ENCODE peak calls at places on chromosome 6, in seven cellular contexts. N, G, U, E, Q, C and B are unnamed samples.

GRCh38 chr6:167350731-167351655 is 26.1 kb downstream of the TTLL2 start:
- DNase-seq in E (peak), U (peak), Q (peak), N (peak), G (peak), C (no peak), B (no peak)

GRCh38 chr6:37109714-37110454 is 60.1 kb upstream of the PIM1 start:
- DNase-seq in C (no peak), G (no peak), N (no peak), Q (no peak), E (no peak), U (no peak), B (peak)

GRCh38 chr6:161369339-161369738 is 95.5 kb upstream of the AGPAT4 start:
- DNase-seq in C (no peak), Q (no peak), G (no peak), E (peak), U (peak), N (no peak), B (peak)

GRCh38 chr6:30891816-30892553 is 7.7 kb downstream of the DDR1 start:
- DNase-seq in N (no peak), Q (no peak), U (no peak), G (no peak), C (no peak), E (no peak), B (no peak)

GRCh38 chr6:39684790-39685485 is 40.3 kb downstream of the KIF6 start:
- DNase-seq in E (peak), G (no peak), N (no peak), U (peak), Q (no peak), C (no peak), B (peak)

GRCh38 chr6:79702701-79703100 is 71.6 kb downstream of the SH3BGRL2 start:
- DNase-seq in N (no peak), C (no peak), G (no peak), Q (no peak), U (no peak), E (no peak), B (no peak)

GRCh38 chr6:99348823-99349619 is 453 bp downstream of the FAXC start:
- DNase-seq in N (no peak), U (no peak), C (no peak), Q (no peak), G (no peak), E (no peak), B (no peak)

GRCh38 chr6:90184334-90185298 is 112.0 kb downstream of the BACH2 start:
- DNase-seq in E (peak), U (no peak), G (no peak), N (peak), C (no peak), Q (no peak), B (no peak)

GRCh38 chr6:164069352-164070022 is 655.0 kb downstream of the QKI start:
- DNase-seq in N (peak), U (peak), Q (no peak), G (no peak), E (peak), C (no peak), B (no peak)

GRCh38 chr6:161618816-161619454 is 345.1 kb upstream of the AGPAT4 start:
- DNase-seq in U (peak), Q (no peak), E (peak), C (no peak), N (no peak), G (no peak), B (peak)

GRCh38 chr6:129543981-129544380 is 166.0 kb downstream of the ARHGAP18 start:
- DNase-seq in U (peak), C (no peak), Q (no peak), N (peak), E (peak), G (no peak), B (peak)

GRCh38 chr6:112044856-112045255 is 9.0 kb upstream of the CCN6 start:
- DNase-seq in N (no peak), G (no peak), Q (no peak), E (peak), U (peak), C (peak), B (peak)

GRCh38 chr6:63272397-63272796 is 47.4 kb downstream of the LGSN start:
- DNase-seq in Q (peak), N (peak), G (no peak), E (peak), C (no peak), U (peak), B (peak)

GRCh38 chr6:154529957-154530356 is 19.5 kb upstream of the CNKSR3 start:
- DNase-seq in E (no peak), G (no peak), N (no peak), Q (no peak), U (no peak), C (no peak), B (no peak)

GRCh38 chr6:157834549-157834948 is 11.5 kb downstream of the SNX9 start:
- DNase-seq in N (no peak), U (no peak), Q (no peak), C (no peak), G (no peak), E (no peak), B (no peak)

GRCh38 chr6:163151212-163151611 is 263.3 kb upstream of the QKI start:
- DNase-seq in U (no peak), E (peak), Q (no peak), C (no peak), N (no peak), G (no peak), B (no peak)

GRCh38 chr6:21808551-21809181 is 215.1 kb downstream of the SOX4 start:
- DNase-seq in N (no peak), G (no peak), U (peak), E (peak), Q (peak), C (no peak), B (no peak)

GRCh38 chr6:658244-658643 is 1.3 kb upstream of the HUS1B start:
- DNase-seq in N (peak), U (peak), E (peak), C (no peak), Q (no peak), G (no peak), B (peak)

GRCh38 chr6:125453516-125453915 is 151.7 kb upstream of the HDDC2 start:
- DNase-seq in U (no peak), E (no peak), N (no peak), Q (no peak), C (no peak), G (no peak), B (no peak)

GRCh38 chr6:72832271-72832670 is 210.4 kb downstream of the KCNQ5 start:
- DNase-seq in C (no peak), E (no peak), N (no peak), Q (no peak), G (no peak), U (peak), B (peak)

GRCh38 chr6:90484903-90485302 is 102.0 kb downstream of the MAP3K7 start:
- DNase-seq in N (no peak), C (no peak), G (no peak), Q (no peak), U (no peak), E (no peak), B (no peak)

GRCh38 chr6:121847806-121848522 is 412.5 kb downstream of the GJA1 start:
- DNase-seq in Q (peak), N (no peak), G (no peak), C (no peak), E (no peak), U (no peak), B (no peak)

GRCh38 chr6:161486326-161486725 is 212.5 kb upstream of the AGPAT4 start:
- DNase-seq in G (no peak), N (peak), U (peak), Q (peak), E (peak), C (peak), B (peak)

GRCh38 chr6:157774153-157775135 is 48.6 kb upstream of the SNX9 start:
- DNase-seq in Q (no peak), G (peak), U (no peak), N (no peak), E (no peak), C (no peak), B (no peak)

GRCh38 chr6:113437571-113437970 is 419.6 kb upstream of the MARCKS start:
- DNase-seq in Q (no peak), N (no peak), C (no peak), E (no peak), G (no peak), U (no peak), B (peak)

GRCh38 chr6:149086363-149086762 is 231.1 kb upstream of the TAB2 start:
- DNase-seq in U (no peak), Q (no peak), G (no peak), E (no peak), N (no peak), C (no peak), B (no peak)

GRCh38 chr6:137353346-137353745 is 134.2 kb upstream of the IFNGR1 start:
- DNase-seq in E (peak), N (peak), U (peak), C (no peak), Q (no peak), G (no peak), B (no peak)

GRCh38 chr6:133983099-133983939 is 30.3 kb downstream of the TBPL1 start:
- DNase-seq in U (peak), N (no peak), Q (no peak), E (peak), C (no peak), G (no peak), B (peak)

GRCh38 chr6:70353343-70353913 is 50.5 kb upstream of the COL9A1 start:
- DNase-seq in Q (no peak), E (no peak), U (no peak), G (no peak), N (no peak), C (no peak), B (no peak)

GRCh38 chr6:4259391-4259790 is 124.0 kb upstream of the ECI2 start:
- DNase-seq in G (no peak), U (no peak), N (no peak), C (no peak), E (no peak), Q (no peak), B (no peak)

GRCh38 chr6:137813308-137813707 is 53.8 kb upstream of the TNFAIP3 start:
- DNase-seq in Q (no peak), N (no peak), G (no peak), E (no peak), U (no peak), C (no peak), B (no peak)

GRCh38 chr6:105474234-105474633 is 71.4 kb upstream of the PREP start:
- DNase-seq in C (no peak), Q (no peak), U (no peak), E (peak), G (no peak), N (no peak), B (no peak)

GRCh38 chr6:11277275-11278206 is 45.1 kb upstream of the NEDD9 start:
- DNase-seq in Q (no peak), U (peak), G (no peak), C (no peak), E (peak), N (peak), B (peak)

GRCh38 chr6:23417133-23417532 is 708.9 kb upstream of the NRSN1 start:
- DNase-seq in E (no peak), N (no peak), C (no peak), G (no peak), Q (no peak), U (no peak), B (no peak)

GRCh38 chr6:133951881-133952814 is 876 bp upstream of the TBPL1 start:
- DNase-seq in Q (peak), N (peak), U (peak), G (no peak), C (peak), E (peak), B (peak)

GRCh38 chr6:13024616-13025015 is 303.7 kb downstream of the TBC1D7 start:
- DNase-seq in G (no peak), Q (no peak), U (no peak), E (no peak), C (no peak), N (no peak), B (no peak)